ENCODE peak calls at places on chromosomes 5 and 9, in six cellular contexts. One of them, this sample, is unnamed.

GRCh38 chr5:89703799-89704198 is 705.8 kb downstream of the CETN3 start:
- DNase-seq in GM04503: peak; percentile 19
- DNase-seq in skeletal muscle cell: peak; percentile 7
- DNase-seq in NCI-H1092: no peak
- DNase-seq in neuronal stem cell: peak; percentile 87
- DNase-seq in NCI-H2029: no peak
- DNase-seq in this sample: no peak

GRCh38 chr5:54651482-54652076 is 134.0 kb downstream of the SNX18 start:
- DNase-seq in NCI-H2029: peak; percentile 74
- DNase-seq in NCI-H1092: peak; percentile 5
- DNase-seq in skeletal muscle cell: no peak
- DNase-seq in GM04503: no peak
- DNase-seq in neuronal stem cell: no peak
- DNase-seq in this sample: peak; percentile 62

GRCh38 chr9:127252405-127253093 is 12.0 kb upstream of the GARNL3 start:
- DNase-seq in neuronal stem cell: no peak
- DNase-seq in NCI-H2029: no peak
- DNase-seq in NCI-H1092: no peak
- DNase-seq in GM04503: no peak
- DNase-seq in skeletal muscle cell: no peak
- DNase-seq in this sample: no peak

GRCh38 chr9:124392855-124393460 is 22.3 kb downstream of the PSMB7 start:
- DNase-seq in NCI-H2029: no peak
- DNase-seq in NCI-H1092: no peak
- DNase-seq in neuronal stem cell: no peak
- DNase-seq in GM04503: peak; percentile 78
- DNase-seq in skeletal muscle cell: peak; percentile 72
- DNase-seq in this sample: peak; percentile 62

GRCh38 chr9:124473310-124473709 is 23.1 kb downstream of the ADGRD2 start:
- DNase-seq in neuronal stem cell: no peak
- DNase-seq in GM04503: no peak
- DNase-seq in NCI-H1092: no peak
- DNase-seq in skeletal muscle cell: no peak
- DNase-seq in NCI-H2029: no peak
- DNase-seq in this sample: no peak

GRCh38 chr9:131226226-131226625 is 50.1 kb downstream of the FAM78A start:
- DNase-seq in GM04503: no peak
- DNase-seq in skeletal muscle cell: no peak
- DNase-seq in NCI-H1092: no peak
- DNase-seq in neuronal stem cell: no peak
- DNase-seq in NCI-H2029: no peak
- DNase-seq in this sample: no peak

GRCh38 chr9:23783509-23783908 is 42.5 kb downstream of the ELAVL2 start:
- DNase-seq in NCI-H1092: no peak
- DNase-seq in neuronal stem cell: no peak
- DNase-seq in skeletal muscle cell: no peak
- DNase-seq in GM04503: no peak
- DNase-seq in NCI-H2029: no peak
- DNase-seq in this sample: no peak

GRCh38 chr5:149617760-149618306 is 36.5 kb downstream of the ARHGEF37 start:
- DNase-seq in GM04503: no peak
- DNase-seq in NCI-H2029: no peak
- DNase-seq in NCI-H1092: no peak
- DNase-seq in neuronal stem cell: no peak
- DNase-seq in skeletal muscle cell: no peak
- DNase-seq in this sample: no peak

GRCh38 chr9:21856301-21857094 is 54.1 kb downstream of the MTAP start:
- DNase-seq in neuronal stem cell: no peak
- DNase-seq in skeletal muscle cell: no peak
- DNase-seq in NCI-H2029: no peak
- DNase-seq in GM04503: peak; percentile 34
- DNase-seq in NCI-H1092: no peak
- DNase-seq in this sample: no peak

GRCh38 chr5:130316971-130317421 is 412.7 kb downstream of the CHSY3 start:
- DNase-seq in neuronal stem cell: peak; percentile 51
- DNase-seq in NCI-H2029: no peak
- DNase-seq in NCI-H1092: no peak
- DNase-seq in skeletal muscle cell: no peak
- DNase-seq in GM04503: no peak
- DNase-seq in this sample: no peak

GRCh38 chr9:112487799-112488345 is 1.2 kb downstream of the KIAA1958 start:
- DNase-seq in neuronal stem cell: no peak
- DNase-seq in NCI-H2029: no peak
- DNase-seq in skeletal muscle cell: no peak
- DNase-seq in NCI-H1092: no peak
- DNase-seq in GM04503: no peak
- DNase-seq in this sample: peak; percentile 33

GRCh38 chr9:5205071-5205470 is 19.6 kb upstream of the INSL6 start:
- DNase-seq in GM04503: no peak
- DNase-seq in NCI-H2029: no peak
- DNase-seq in skeletal muscle cell: no peak
- DNase-seq in NCI-H1092: no peak
- DNase-seq in neuronal stem cell: no peak
- DNase-seq in this sample: no peak

GRCh38 chr9:7549261-7549660 is 250.3 kb downstream of the DMAC1 start:
- DNase-seq in NCI-H2029: peak; percentile 24
- DNase-seq in neuronal stem cell: no peak
- DNase-seq in NCI-H1092: no peak
- DNase-seq in GM04503: no peak
- DNase-seq in skeletal muscle cell: no peak
- DNase-seq in this sample: peak; percentile 69

GRCh38 chr9:107363511-107364182 is 80.6 kb downstream of the RAD23B start:
- DNase-seq in skeletal muscle cell: no peak
- DNase-seq in neuronal stem cell: no peak
- DNase-seq in GM04503: no peak
- DNase-seq in NCI-H1092: no peak
- DNase-seq in NCI-H2029: no peak
- DNase-seq in this sample: no peak

GRCh38 chr5:95027151-95027721 is 257.7 kb downstream of the MCTP1 start:
- DNase-seq in GM04503: no peak
- DNase-seq in neuronal stem cell: no peak
- DNase-seq in NCI-H1092: no peak
- DNase-seq in skeletal muscle cell: no peak
- DNase-seq in NCI-H2029: no peak
- DNase-seq in this sample: no peak

GRCh38 chr5:10355071-10355889 is 1.8 kb downstream of the MARCHF6 start:
- DNase-seq in neuronal stem cell: no peak
- DNase-seq in NCI-H2029: no peak
- DNase-seq in skeletal muscle cell: no peak
- DNase-seq in GM04503: peak; percentile 25
- DNase-seq in NCI-H1092: no peak
- DNase-seq in this sample: peak; percentile 14

GRCh38 chr5:171595801-171596231 is 176.4 kb downstream of the FGF18 start:
- DNase-seq in skeletal muscle cell: peak; percentile 56
- DNase-seq in NCI-H2029: no peak
- DNase-seq in NCI-H1092: no peak
- DNase-seq in GM04503: no peak
- DNase-seq in neuronal stem cell: no peak
- DNase-seq in this sample: no peak

GRCh38 chr5:109063223-109063622 is 315.5 kb downstream of the FER start:
- DNase-seq in skeletal muscle cell: no peak
- DNase-seq in GM04503: peak; percentile 69
- DNase-seq in NCI-H2029: no peak
- DNase-seq in neuronal stem cell: no peak
- DNase-seq in NCI-H1092: no peak
- DNase-seq in this sample: no peak

GRCh38 chr9:19229725-19230355 is 653 bp upstream of the DENND4C start:
- DNase-seq in NCI-H2029: no peak
- DNase-seq in GM04503: peak; percentile 3
- DNase-seq in NCI-H1092: peak; percentile 83
- DNase-seq in neuronal stem cell: no peak
- DNase-seq in skeletal muscle cell: peak; percentile 4
- DNase-seq in this sample: peak; percentile 75

GRCh38 chr9:136138566-136138965 is 19.9 kb upstream of the TMEM250 start:
- DNase-seq in GM04503: no peak
- DNase-seq in skeletal muscle cell: no peak
- DNase-seq in NCI-H1092: peak; percentile 61
- DNase-seq in neuronal stem cell: peak; percentile 56
- DNase-seq in NCI-H2029: peak; percentile 39
- DNase-seq in this sample: peak; percentile 20

GRCh38 chr9:19133549-19134345 is 6.5 kb upstream of the PLIN2 start:
- DNase-seq in skeletal muscle cell: no peak
- DNase-seq in GM04503: no peak
- DNase-seq in neuronal stem cell: no peak
- DNase-seq in NCI-H1092: no peak
- DNase-seq in NCI-H2029: no peak
- DNase-seq in this sample: no peak

GRCh38 chr9:134315716-134316443 is 10.4 kb upstream of the RXRA start:
- DNase-seq in NCI-H1092: no peak
- DNase-seq in NCI-H2029: no peak
- DNase-seq in GM04503: no peak
- DNase-seq in neuronal stem cell: no peak
- DNase-seq in skeletal muscle cell: no peak
- DNase-seq in this sample: no peak

GRCh38 chr5:6328173-6328572 is 50.2 kb downstream of the MED10 start:
- DNase-seq in skeletal muscle cell: no peak
- DNase-seq in NCI-H2029: no peak
- DNase-seq in NCI-H1092: no peak
- DNase-seq in GM04503: no peak
- DNase-seq in neuronal stem cell: peak; percentile 73
- DNase-seq in this sample: no peak

GRCh38 chr9:77575785-77576184 is 72.3 kb downstream of the GNA14 start:
- DNase-seq in GM04503: no peak
- DNase-seq in NCI-H2029: no peak
- DNase-seq in neuronal stem cell: peak; percentile 48
- DNase-seq in NCI-H1092: no peak
- DNase-seq in skeletal muscle cell: no peak
- DNase-seq in this sample: no peak

GRCh38 chr5:20087299-20087698 is 99.3 kb upstream of the CDH18 start:
- DNase-seq in NCI-H2029: no peak
- DNase-seq in neuronal stem cell: no peak
- DNase-seq in skeletal muscle cell: no peak
- DNase-seq in GM04503: no peak
- DNase-seq in NCI-H1092: no peak
- DNase-seq in this sample: no peak

This sample was measured in DMS79 treated with DMSO at 0.1 percent for 48 hours.